ENCODE peak calls at places on chromosome 6, in six cellular contexts. One of them, this sample, is unnamed.

GRCh38 chr6:127136786-127137185 is 18.3 kb downstream of the RSPO3 start:
- DNase-seq in GM23338: no peak
- DNase-seq in mucosa of descending colon: no peak
- DNase-seq in stimulated activated CD4-positive, alpha-beta T cell treated with anti-CD3 and anti-CD28 coated beads, Interleukin-1b, Interleukin-23, amount 100 ng/mL, for 1 hour: no peak
- DNase-seq in T follicular helper cell: no peak
- DNase-seq in hippocampal formation: no peak
- DNase-seq in this sample: no peak

GRCh38 chr6:3337521-3338350 is 79.0 kb downstream of the PSMG4 start:
- DNase-seq in GM23338: peak; percentile 58
- DNase-seq in mucosa of descending colon: no peak
- DNase-seq in stimulated activated CD4-positive, alpha-beta T cell treated with anti-CD3 and anti-CD28 coated beads, Interleukin-1b, Interleukin-23, amount 100 ng/mL, for 1 hour: no peak
- DNase-seq in T follicular helper cell: no peak
- DNase-seq in hippocampal formation: no peak
- DNase-seq in this sample: no peak

GRCh38 chr6:19415605-19416326 is 421.4 kb upstream of the ID4 start:
- DNase-seq in GM23338: no peak
- DNase-seq in mucosa of descending colon: no peak
- DNase-seq in hippocampal formation: no peak
- DNase-seq in stimulated activated CD4-positive, alpha-beta T cell treated with anti-CD3 and anti-CD28 coated beads, Interleukin-1b, Interleukin-23, amount 100 ng/mL, for 1 hour: no peak
- DNase-seq in T follicular helper cell: no peak
- DNase-seq in this sample: no peak

GRCh38 chr6:6643398-6643797 is 54.9 kb downstream of the LY86 start:
- DNase-seq in GM23338: no peak
- DNase-seq in hippocampal formation: no peak
- DNase-seq in stimulated activated CD4-positive, alpha-beta T cell treated with anti-CD3 and anti-CD28 coated beads, Interleukin-1b, Interleukin-23, amount 100 ng/mL, for 1 hour: no peak
- DNase-seq in T follicular helper cell: no peak
- DNase-seq in mucosa of descending colon: no peak
- DNase-seq in this sample: no peak

GRCh38 chr6:122604676-122605075 is 5.5 kb upstream of the PKIB start:
- DNase-seq in GM23338: no peak
- DNase-seq in hippocampal formation: peak; percentile 63
- DNase-seq in T follicular helper cell: no peak
- DNase-seq in mucosa of descending colon: no peak
- DNase-seq in stimulated activated CD4-positive, alpha-beta T cell treated with anti-CD3 and anti-CD28 coated beads, Interleukin-1b, Interleukin-23, amount 100 ng/mL, for 1 hour: no peak
- DNase-seq in this sample: no peak

GRCh38 chr6:135866445-135867143 is 15.1 kb downstream of the PDE7B start:
- DNase-seq in GM23338: no peak
- DNase-seq in T follicular helper cell: no peak
- DNase-seq in hippocampal formation: no peak
- DNase-seq in mucosa of descending colon: no peak
- DNase-seq in stimulated activated CD4-positive, alpha-beta T cell treated with anti-CD3 and anti-CD28 coated beads, Interleukin-1b, Interleukin-23, amount 100 ng/mL, for 1 hour: no peak
- DNase-seq in this sample: no peak

GRCh38 chr6:9204171-9204570 is 768.8 kb upstream of the SLC35B3 start:
- DNase-seq in mucosa of descending colon: no peak
- DNase-seq in stimulated activated CD4-positive, alpha-beta T cell treated with anti-CD3 and anti-CD28 coated beads, Interleukin-1b, Interleukin-23, amount 100 ng/mL, for 1 hour: no peak
- DNase-seq in T follicular helper cell: no peak
- DNase-seq in hippocampal formation: no peak
- DNase-seq in GM23338: no peak
- DNase-seq in this sample: no peak

GRCh38 chr6:36360241-36361054 is 23.8 kb upstream of the BNIP5 start:
- DNase-seq in GM23338: peak; percentile 94
- DNase-seq in hippocampal formation: peak; percentile 75
- DNase-seq in mucosa of descending colon: peak; percentile 75
- DNase-seq in T follicular helper cell: peak; percentile 60
- DNase-seq in stimulated activated CD4-positive, alpha-beta T cell treated with anti-CD3 and anti-CD28 coated beads, Interleukin-1b, Interleukin-23, amount 100 ng/mL, for 1 hour: peak; percentile 30
- DNase-seq in this sample: peak; percentile 89

GRCh38 chr6:73395875-73396274 is 1.2 kb downstream of the DDX43 start:
- DNase-seq in stimulated activated CD4-positive, alpha-beta T cell treated with anti-CD3 and anti-CD28 coated beads, Interleukin-1b, Interleukin-23, amount 100 ng/mL, for 1 hour: no peak
- DNase-seq in GM23338: no peak
- DNase-seq in hippocampal formation: no peak
- DNase-seq in T follicular helper cell: no peak
- DNase-seq in mucosa of descending colon: no peak
- DNase-seq in this sample: no peak

GRCh38 chr6:118902731-118903130 is 8.8 kb downstream of the ASF1A start:
- DNase-seq in T follicular helper cell: no peak
- DNase-seq in mucosa of descending colon: no peak
- DNase-seq in hippocampal formation: no peak
- DNase-seq in stimulated activated CD4-positive, alpha-beta T cell treated with anti-CD3 and anti-CD28 coated beads, Interleukin-1b, Interleukin-23, amount 100 ng/mL, for 1 hour: no peak
- DNase-seq in GM23338: no peak
- DNase-seq in this sample: no peak

GRCh38 chr6:150254671-150255228 is 111.9 kb downstream of the PPP1R14C start:
- DNase-seq in GM23338: no peak
- DNase-seq in hippocampal formation: no peak
- DNase-seq in stimulated activated CD4-positive, alpha-beta T cell treated with anti-CD3 and anti-CD28 coated beads, Interleukin-1b, Interleukin-23, amount 100 ng/mL, for 1 hour: no peak
- DNase-seq in mucosa of descending colon: no peak
- DNase-seq in T follicular helper cell: no peak
- DNase-seq in this sample: no peak

GRCh38 chr6:42292002-42292735 is 74.5 kb upstream of the MRPS10 start:
- DNase-seq in hippocampal formation: no peak
- DNase-seq in mucosa of descending colon: no peak
- DNase-seq in GM23338: no peak
- DNase-seq in stimulated activated CD4-positive, alpha-beta T cell treated with anti-CD3 and anti-CD28 coated beads, Interleukin-1b, Interleukin-23, amount 100 ng/mL, for 1 hour: no peak
- DNase-seq in T follicular helper cell: no peak
- DNase-seq in this sample: no peak

This sample was measured in D341Med.